ENCODE peak calls at places on chromosomes 7 and 10, in five cellular contexts. T, X, J, H and K are unnamed samples.

GRCh38 chr10:72309290-72310240 is 35.8 kb downstream of the DDIT4 start:
- DNase-seq in J (peak), X (no peak), T (no peak), H (no peak), K (no peak)

GRCh38 chr10:97701438-97702064 is 12.0 kb upstream of the MARVELD1 start:
- DNase-seq in X (peak), H (peak), T (no peak), J (peak), K (peak)

GRCh38 chr10:4354382-4354812 is 471.6 kb upstream of the AKR1E2 start:
- DNase-seq in J (no peak), X (no peak), H (no peak), T (no peak), K (no peak)

GRCh38 chr7:133582766-133583523 is 330.1 kb downstream of the EXOC4 start:
- DNase-seq in H (no peak), J (no peak), X (no peak), T (no peak), K (no peak)

GRCh38 chr10:75525067-75525466 is 93.6 kb downstream of the LRMDA start:
- DNase-seq in H (no peak), T (no peak), X (no peak), J (no peak), K (no peak)

GRCh38 chr10:70693619-70694286 is 21.4 kb downstream of the ADAMTS14 start:
- DNase-seq in J (no peak), H (no peak), X (no peak), T (no peak), K (no peak)

GRCh38 chr10:91887075-91887899 is 22.0 kb downstream of the FGFBP3 start:
- DNase-seq in J (peak), H (no peak), T (no peak), X (no peak), K (peak)

GRCh38 chr7:86668315-86668714 is 24.6 kb downstream of the GRM3 start:
- DNase-seq in X (no peak), J (no peak), T (no peak), H (no peak), K (no peak)

GRCh38 chr7:4909891-4910290 is 26.4 kb upstream of the RADIL start:
- DNase-seq in T (no peak), J (no peak), H (no peak), X (no peak), K (no peak)

GRCh38 chr7:151310578-151310977 is 31.0 kb upstream of the NUB1 start:
- DNase-seq in T (no peak), H (no peak), J (peak), X (no peak), K (peak)

GRCh38 chr10:43233601-43234430 is 33.0 kb downstream of the RASGEF1A start:
- DNase-seq in J (no peak), T (no peak), X (no peak), H (no peak), K (no peak)

GRCh38 chr10:94211187-94211529 is 151.6 kb downstream of the NOC3L start:
- DNase-seq in X (no peak), J (no peak), H (no peak), T (no peak), K (no peak)

GRCh38 chr10:34996843-34997242 is 93.3 kb downstream of the CUL2 start:
- DNase-seq in X (no peak), T (no peak), J (no peak), H (no peak), K (peak)

GRCh38 chr10:127048630-127049029 is 143.4 kb downstream of the DOCK1 start:
- DNase-seq in T (no peak), J (no peak), X (no peak), H (no peak), K (no peak)

GRCh38 chr7:105098863-105099515 is 85.0 kb downstream of the KMT2E start:
- DNase-seq in H (no peak), X (no peak), T (no peak), J (no peak), K (no peak)

GRCh38 chr7:94939393-94939792 is 32.0 kb downstream of the PPP1R9A start:
- DNase-seq in H (no peak), X (no peak), T (no peak), J (no peak), K (no peak)

GRCh38 chr7:142482899-142483658 is 225.2 kb upstream of the PRSS58 start:
- DNase-seq in T (no peak), J (peak), H (peak), X (peak), K (peak)

GRCh38 chr10:17548162-17548561 is 69.0 kb downstream of the HACD1 start:
- DNase-seq in T (no peak), X (no peak), H (no peak), J (peak), K (no peak)

GRCh38 chr10:26903818-26904217 is 43.1 kb upstream of the ABI1 start:
- DNase-seq in T (no peak), J (no peak), X (no peak), H (no peak), K (no peak)

GRCh38 chr10:89369142-89370105 is 8.4 kb upstream of the IFIT1B start:
- DNase-seq in X (no peak), J (peak), H (no peak), T (no peak), K (peak)

GRCh38 chr7:123820864-123821263 is 24.1 kb upstream of the HYAL4 start:
- DNase-seq in T (no peak), J (no peak), H (no peak), X (no peak), K (no peak)

GRCh38 chr10:62638062-62638477 is 166.4 kb upstream of the ADO start:
- DNase-seq in X (no peak), T (no peak), H (peak), J (no peak), K (peak)

GRCh38 chr7:106598663-106599342 is 62.2 kb downstream of the CCDC71L start:
- DNase-seq in H (peak), X (peak), T (peak), J (peak), K (peak)

GRCh38 chr7:45885264-45885882 is 2.9 kb upstream of the IGFBP1 start:
- DNase-seq in J (no peak), X (no peak), H (no peak), T (no peak), K (peak)

GRCh38 chr10:17021661-17022060 is 108.0 kb downstream of the CUBN start:
- DNase-seq in H (no peak), J (no peak), T (no peak), X (no peak), K (no peak)

GRCh38 chr7:151114151-151115090 is 28.1 kb downstream of the AGAP3 start:
- DNase-seq in H (no peak), J (peak), T (no peak), X (no peak), K (no peak)

GRCh38 chr10:22253578-22253882 is 35.7 kb upstream of the EBLN1 start:
- DNase-seq in J (peak), T (no peak), H (no peak), X (no peak), K (no peak)

GRCh38 chr7:1663857-1664651 is 6.0 kb upstream of the ELFN1 start:
- DNase-seq in J (no peak), X (no peak), H (no peak), T (no peak), K (no peak)

GRCh38 chr7:39051707-39052106 is 74.0 kb downstream of the POU6F2 start:
- DNase-seq in H (no peak), T (no peak), J (no peak), X (no peak), K (no peak)

GRCh38 chr7:43612599-43613589 is 30.0 kb downstream of the STK17A start:
- DNase-seq in X (no peak), J (no peak), T (no peak), H (no peak), K (no peak)

GRCh38 chr10:60728056-60728455 is 50.2 kb upstream of the CDK1 start:
- DNase-seq in T (no peak), J (no peak), H (no peak), X (no peak), K (peak)